ENCODE peak calls at places on chromosome 6, in five cellular contexts. L, S, A, W and C are unnamed samples.

GRCh38 chr6:137311940-137312339 is 92.8 kb upstream of the IFNGR1 start:
- ATAC-seq in L (no peak), S (no peak), A (no peak), W (no peak), C (no peak)

GRCh38 chr6:129901910-129902309 is 40.8 kb upstream of the TMEM244 start:
- ATAC-seq in L (no peak), S (no peak), A (no peak), W (no peak), C (no peak)

GRCh38 chr6:97175806-97176205 is 107.2 kb downstream of the MMS22L start:
- ATAC-seq in L (no peak), S (no peak), A (peak), W (no peak), C (no peak)

GRCh38 chr6:10262505-10262904 is 152.4 kb downstream of the TFAP2A start:
- ATAC-seq in L (no peak), S (no peak), A (no peak), W (no peak), C (no peak)

GRCh38 chr6:40148882-40149573 is 214.8 kb upstream of the MOCS1 start:
- ATAC-seq in L (no peak), S (no peak), A (no peak), W (no peak), C (no peak)

GRCh38 chr6:13924949-13925881 is at the start of gene RNF182:
- ATAC-seq in L (peak), S (peak), A (peak), W (peak), C (no peak)

GRCh38 chr6:150126641-150127291 is 16.1 kb upstream of the PPP1R14C start:
- ATAC-seq in L (no peak), S (no peak), A (no peak), W (peak), C (no peak)

GRCh38 chr6:36269834-36270705 is at the start of gene PNPLA1:
- ATAC-seq in L (no peak), S (no peak), A (no peak), W (peak), C (no peak)

GRCh38 chr6:56863366-56863765 is 91.5 kb upstream of the BEND6 start:
- ATAC-seq in L (no peak), S (no peak), A (peak), W (no peak), C (no peak)

GRCh38 chr6:99507648-99508047 is 7.6 kb downstream of the USP45 start:
- ATAC-seq in L (no peak), S (no peak), A (no peak), W (no peak), C (no peak)

GRCh38 chr6:140237251-140237650 is 862.8 kb upstream of the CITED2 start:
- ATAC-seq in L (no peak), S (no peak), A (no peak), W (no peak), C (no peak)

GRCh38 chr6:36289281-36290018 is 19.6 kb downstream of the PNPLA1 start:
- ATAC-seq in L (no peak), S (no peak), A (no peak), W (peak), C (no peak)

GRCh38 chr6:14721103-14721758 is 524.6 kb upstream of the JARID2 start:
- ATAC-seq in L (no peak), S (no peak), A (peak), W (no peak), C (peak)

GRCh38 chr6:97668716-97669115 is 385.7 kb upstream of the MMS22L start:
- ATAC-seq in L (no peak), S (no peak), A (no peak), W (peak), C (peak)

GRCh38 chr6:152356659-152357058 is 280.5 kb downstream of the SYNE1 start:
- ATAC-seq in L (no peak), S (peak), A (peak), W (peak), C (peak)

GRCh38 chr6:11198663-11199603 is 33.5 kb downstream of the NEDD9 start:
- ATAC-seq in L (no peak), S (peak), A (no peak), W (no peak), C (no peak)

DNA sequence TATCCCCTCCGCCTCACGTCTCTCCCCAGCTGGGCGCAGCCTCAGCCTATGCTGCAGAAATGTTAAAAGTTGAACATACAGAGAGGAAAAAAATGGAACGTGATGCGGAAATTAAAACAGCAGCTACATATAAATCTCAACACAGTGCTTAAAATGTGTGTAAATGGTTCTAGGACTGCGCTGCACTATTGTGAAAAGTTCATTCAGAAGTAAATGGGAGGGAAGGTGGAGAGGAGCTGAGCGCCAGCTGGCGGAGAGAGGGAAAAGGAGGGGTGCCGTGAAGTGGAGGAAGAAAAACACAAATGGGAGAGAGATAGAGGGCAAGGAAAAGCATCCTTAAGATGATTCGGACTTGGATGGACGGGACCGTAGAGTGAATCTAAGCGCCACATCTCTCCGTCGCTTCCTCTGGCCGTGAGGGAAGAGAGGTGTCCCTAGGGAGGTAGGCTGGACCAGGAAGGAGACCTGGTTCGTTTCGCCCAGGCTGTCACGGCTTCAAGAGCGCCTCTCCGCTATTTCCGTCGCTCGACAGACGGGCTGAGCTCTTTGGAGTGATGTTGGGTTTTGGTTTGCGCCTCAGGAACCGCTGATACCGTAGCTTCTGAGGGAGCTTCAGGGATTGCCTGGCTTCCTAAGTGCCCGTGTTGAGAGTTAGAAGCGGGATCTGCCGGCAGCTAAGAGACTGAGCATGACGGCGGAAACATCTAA is 113.7 kb downstream of the TRIM27 start:
- ATAC-seq in L (no peak), S (no peak), A (no peak), W (peak), C (no peak)
- TF ChIP-seq CTCF in L (no peak), S (no peak), A (no peak), W (no peak), C (no peak)

DNA sequence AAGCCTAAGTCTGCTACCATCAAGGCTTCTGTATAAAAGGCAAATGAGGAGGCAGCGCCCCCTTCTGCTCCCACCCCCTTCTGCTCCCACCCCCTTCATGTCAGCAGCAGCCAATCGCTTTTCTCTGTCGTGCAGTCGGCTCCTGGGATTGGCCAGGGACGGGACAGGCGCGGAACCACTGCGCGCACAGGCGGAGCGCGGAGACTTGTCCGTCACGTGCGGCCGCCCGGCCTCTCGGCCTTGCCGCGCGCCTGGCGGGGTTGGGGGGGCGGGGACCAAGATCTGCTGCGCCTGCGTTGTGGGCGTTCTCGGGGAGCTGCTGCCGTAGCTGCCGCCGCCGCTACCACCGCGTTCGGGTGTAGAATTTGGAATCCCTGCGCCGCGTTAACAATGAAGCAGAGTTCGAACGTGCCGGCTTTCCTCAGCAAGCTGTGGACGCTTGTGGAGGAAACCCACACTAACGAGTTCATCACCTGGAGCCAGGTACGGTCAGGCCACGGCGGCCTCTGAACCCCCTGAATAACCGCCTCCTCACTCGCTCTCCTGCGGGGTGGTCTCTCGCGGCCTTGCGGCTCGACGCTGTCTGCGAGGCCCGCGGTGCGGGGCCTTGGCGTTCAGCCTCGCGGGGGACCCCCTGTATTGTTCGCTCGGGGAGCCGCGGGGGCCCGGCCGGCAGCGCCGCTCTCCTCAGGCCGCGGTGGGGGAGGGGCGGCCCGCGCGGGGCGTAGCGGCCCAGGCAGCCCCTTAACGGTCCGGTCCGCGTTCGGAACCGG is at the start of gene HSF2:
- ATAC-seq in L (peak), S (peak), A (peak), W (peak), C (peak)
- TF ChIP-seq CTCF in L (peak), S (no peak), A (peak), W (peak), C (peak)

GRCh38 chr6:44854712-44855111 is 467.2 kb downstream of the CDC5L start:
- ATAC-seq in L (no peak), S (no peak), A (no peak), W (no peak), C (no peak)

GRCh38 chr6:44858998-44859397 is 469.1 kb upstream of the RUNX2 start:
- ATAC-seq in L (no peak), S (peak), A (no peak), W (no peak), C (no peak)

GRCh38 chr6:44855562-44856494 is 468.3 kb downstream of the CDC5L start:
- ATAC-seq in L (no peak), S (no peak), A (peak), W (no peak), C (peak)

GRCh38 chr6:44859901-44860410 is 468.2 kb upstream of the RUNX2 start:
- ATAC-seq in L (no peak), S (no peak), A (no peak), W (no peak), C (no peak)

GRCh38 chr6:44856495-44856878 is 469.0 kb downstream of the CDC5L start:
- ATAC-seq in L (no peak), S (no peak), A (no peak), W (no peak), C (no peak)
- TF ChIP-seq CTCF in L (no peak), S (no peak), A (no peak), W (no peak), C (no peak)

GRCh38 chr6:76683985-76684384 is 611.5 kb upstream of the IMPG1 start:
- ATAC-seq in L (no peak), S (no peak), A (no peak), W (peak), C (no peak)

GRCh38 chr6:76681781-76682180 is 609.3 kb upstream of the IMPG1 start:
- ATAC-seq in L (no peak), S (no peak), A (no peak), W (no peak), C (no peak)

GRCh38 chr6:76682842-76683241 is 610.4 kb upstream of the IMPG1 start:
- ATAC-seq in L (no peak), S (no peak), A (no peak), W (no peak), C (no peak)

GRCh38 chr6:76684881-76685280 is 612.4 kb upstream of the IMPG1 start:
- ATAC-seq in L (no peak), S (no peak), A (no peak), W (peak), C (no peak)
- TF ChIP-seq CTCF in L (no peak), S (no peak), A (no peak), W (no peak), C (no peak)